ENCODE peak calls at places on chromosome 12, in four cellular contexts. X is NB4, L is A549, F is Panc1. M is an unnamed sample.

GRCh38 chr12:2739832-2740641 is 54.7 kb upstream of the FKBP4 start:
- DNase-seq in X (no peak), L (peak), F (no peak), M (no peak)

GRCh38 chr12:87756111-87756510 is 273.1 kb downstream of the C12orf50 start:
- DNase-seq in X (peak), L (peak), F (no peak), M (no peak)

GRCh38 chr12:29054790-29055663 is 94.1 kb upstream of the FAR2 start:
- DNase-seq in X (no peak), L (no peak), F (no peak), M (no peak)

GRCh38 chr12:30978639-30979038 is 52.1 kb downstream of the TSPAN11 start:
- DNase-seq in X (no peak), L (no peak), F (no peak), M (no peak)

GRCh38 chr12:70721958-70722357 is 84.7 kb upstream of the PTPRB start:
- DNase-seq in X (no peak), L (no peak), F (no peak), M (no peak)

GRCh38 chr12:33180921-33181320 is 258.7 kb downstream of the SYT10 start:
- DNase-seq in X (no peak), L (no peak), F (no peak), M (no peak)

GRCh38 chr12:109760031-109760929 is 46.7 kb downstream of the FAM222A start:
- DNase-seq in X (no peak), L (no peak), F (no peak), M (no peak)

GRCh38 chr12:49750027-49750977 is 8.9 kb downstream of the TMBIM6 start:
- DNase-seq in X (peak), L (peak), F (no peak), M (peak)

GRCh38 chr12:19964549-19964948 is 403.8 kb upstream of the PDE3A start:
- DNase-seq in X (no peak), L (no peak), F (no peak), M (no peak)

GRCh38 chr12:104730761-104731160 is 227.3 kb downstream of the SLC41A2 start:
- DNase-seq in X (no peak), L (no peak), F (no peak), M (no peak)

GRCh38 chr12:70598467-70599194 is 38.6 kb downstream of the PTPRB start:
- DNase-seq in X (no peak), L (no peak), F (no peak), M (no peak)

GRCh38 chr12:100359822-100360221 is 2.9 kb downstream of the SLC17A8 start:
- DNase-seq in X (no peak), L (peak), F (no peak), M (no peak)

GRCh38 chr12:31853977-31854376 is 105.2 kb upstream of the RESF1 start:
- DNase-seq in X (peak), L (no peak), F (no peak), M (no peak)

GRCh38 chr12:63826002-63826585 is 18.4 kb upstream of the SRGAP1 start:
- DNase-seq in X (peak), L (peak), F (no peak), M (peak)

GRCh38 chr12:65121049-65121955 is at the start of gene WIF1:
- DNase-seq in X (no peak), L (peak), F (no peak), M (peak)

GRCh38 chr12:98741615-98742265 is 96.7 kb downstream of the APAF1 start:
- DNase-seq in X (no peak), L (no peak), F (no peak), M (no peak)

GRCh38 chr12:53973093-53974042 is at the start of gene HOXC11:
- DNase-seq in X (peak), L (peak), F (no peak), M (no peak)

GRCh38 chr12:3213171-3213570 is 136.0 kb downstream of the TSPAN9 start:
- DNase-seq in X (no peak), L (no peak), F (no peak), M (no peak)

GRCh38 chr12:6606331-6607131 is 648 bp downstream of the CHD4 start:
- DNase-seq in X (peak), L (peak), F (no peak), M (peak)

GRCh38 chr12:2185751-2186341 is 133.1 kb downstream of the CACNA1C start:
- DNase-seq in X (no peak), L (no peak), F (no peak), M (no peak)

GRCh38 chr12:14769462-14769836 is 33.8 kb downstream of the WBP11 start:
- DNase-seq in X (no peak), L (peak), F (no peak), M (no peak)

GRCh38 chr12:48110691-48111315 is 4.9 kb upstream of the SENP1 start:
- DNase-seq in X (no peak), L (no peak), F (no peak), M (no peak)

GRCh38 chr12:55706840-55707671 is 648 bp downstream of the ITGA7 start:
- DNase-seq in X (peak), L (no peak), F (no peak), M (no peak)

GRCh38 chr12:4202482-4202881 is 71.1 kb upstream of the CCND2 start:
- DNase-seq in X (peak), L (no peak), F (no peak), M (no peak)

GRCh38 chr12:120402217-120402616 is 33.3 kb upstream of the MSI1 start:
- DNase-seq in X (no peak), L (no peak), F (no peak), M (no peak)

GRCh38 chr12:9869307-9870161 is at the start of gene CLEC2B:
- DNase-seq in X (peak), L (peak), F (no peak), M (peak)

GRCh38 chr12:1815814-1816729 is 4.3 kb upstream of the LRTM2 start:
- DNase-seq in X (peak), L (no peak), F (no peak), M (no peak)

GRCh38 chr12:120416490-120417216 is 21.3 kb upstream of the COX6A1 start:
- DNase-seq in X (no peak), L (no peak), F (no peak), M (no peak)

GRCh38 chr12:118274066-118274465 is 98.6 kb downstream of the TAOK3 start:
- DNase-seq in X (no peak), L (no peak), F (no peak), M (peak)

GRCh38 chr12:29552994-29553748 is 55.7 kb upstream of the OVCH1 start:
- DNase-seq in X (no peak), L (no peak), F (no peak), M (no peak)

GRCh38 chr12:114703060-114703493 is 19.1 kb upstream of the TBX3 start:
- DNase-seq in X (no peak), L (no peak), F (no peak), M (no peak)

GRCh38 chr12:85519163-85519562 is 239.1 kb downstream of the ALX1 start:
- DNase-seq in X (no peak), L (no peak), F (no peak), M (no peak)

GRCh38 chr12:16482726-16483125 is 123.2 kb downstream of the LMO3 start:
- DNase-seq in X (no peak), L (no peak), F (no peak), M (no peak)

GRCh38 chr12:47717046-47717442 is 8.2 kb downstream of the ENDOU start:
- DNase-seq in X (no peak), L (no peak), F (no peak), M (no peak)

GRCh38 chr12:124909831-124910560 is 4.5 kb downstream of the UBC start:
- DNase-seq in X (peak), L (peak), F (no peak), M (peak)

GRCh38 chr12:102462386-102462785 is 18.0 kb downstream of the IGF1 start:
- DNase-seq in X (no peak), L (no peak), F (no peak), M (no peak)
- H3K4me3 ChIP-seq in X (no peak), L (no peak), F (no peak), M (no peak)

DNA sequence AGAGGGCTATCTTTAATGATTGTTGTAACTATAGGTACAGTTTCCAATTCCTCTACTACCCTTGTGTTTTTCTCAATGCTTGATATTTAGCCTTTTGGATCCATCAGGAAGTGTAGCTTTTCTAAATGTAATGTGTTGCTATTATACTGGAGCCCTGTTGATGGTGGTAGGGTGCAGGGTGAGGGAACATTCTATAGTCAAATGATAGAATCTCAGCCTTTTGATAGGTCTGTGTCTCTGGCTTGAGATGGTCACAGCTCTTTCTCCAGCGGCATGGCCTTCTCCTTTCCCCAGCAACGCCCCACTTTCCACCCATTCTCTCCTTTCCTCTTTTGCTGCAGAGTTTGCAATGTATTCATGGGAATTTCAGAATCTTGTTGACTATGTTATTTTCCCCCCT is 398.6 kb downstream of the RERGL start:
- DNase-seq in X (no peak), L (no peak), F (no peak), M (no peak)
- TF ChIP-seq CTCF in X (no peak), L (no peak), F (no peak), M (no peak)

GRCh38 chr12:94435511-94435927 is 24.1 kb downstream of the CEP83 start:
- DNase-seq in X (peak), L (no peak), F (no peak), M (no peak)
- H3K4me3 ChIP-seq in X (no peak), L (no peak), F (no peak), M (no peak)

GRCh38 chr12:18807714-18808113 is 69.8 kb downstream of the CAPZA3 start:
- DNase-seq in X (no peak), L (no peak), F (no peak), M (no peak)

GRCh38 chr12:18808221-18808620 is 70.3 kb downstream of the CAPZA3 start:
- DNase-seq in X (no peak), L (no peak), F (no peak), M (no peak)

GRCh38 chr12:18810537-18811253 is 72.8 kb downstream of the CAPZA3 start:
- DNase-seq in X (no peak), L (no peak), F (no peak), M (no peak)

GRCh38 chr12:18811268-18811667 is 73.3 kb downstream of the CAPZA3 start:
- DNase-seq in X (peak), L (no peak), F (no peak), M (no peak)

GRCh38 chr12:18805516-18806248 is 67.8 kb downstream of the CAPZA3 start:
- DNase-seq in X (no peak), L (no peak), F (no peak), M (no peak)
- TF ChIP-seq CTCF in X (peak), L (no peak), F (no peak), M (no peak)

DNA sequence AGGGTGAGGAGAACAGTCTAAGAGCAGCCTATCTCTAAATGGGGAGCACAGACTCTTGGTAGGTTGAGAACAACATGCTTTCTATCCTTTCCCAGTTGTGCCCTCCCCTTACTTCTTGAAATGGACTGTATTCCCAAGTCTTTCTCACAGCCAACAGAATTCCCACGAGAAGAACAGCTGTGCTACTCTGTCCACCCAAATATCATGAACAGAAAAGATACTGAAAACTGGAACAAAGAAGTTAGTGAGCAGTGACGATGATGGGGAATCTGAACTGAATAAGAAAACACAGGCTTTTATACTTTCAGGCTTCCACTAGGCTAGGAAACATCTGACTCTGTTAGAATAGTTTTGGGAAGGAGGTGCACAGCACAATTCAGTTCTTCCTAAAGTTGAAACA is 3.4 kb downstream of the NACA start:
- DNase-seq in X (no peak), L (no peak), F (no peak), M (no peak)
- H3K4me3 ChIP-seq in X (peak), L (peak), F (peak), M (peak)

GRCh38 chr12:92890601-92891106 is 38.4 kb downstream of the EEA1 start:
- DNase-seq in X (no peak), L (no peak), F (no peak), M (no peak)
- TF ChIP-seq CTCF in X (no peak), L (no peak), F (no peak), M (no peak)

GRCh38 chr12:116152268-116152667 is 125.2 kb downstream of the MED13L start:
- DNase-seq in X (no peak), L (peak), F (no peak), M (peak)
- H3K4me3 ChIP-seq in X (no peak), L (no peak), F (no peak), M (no peak)

DNA sequence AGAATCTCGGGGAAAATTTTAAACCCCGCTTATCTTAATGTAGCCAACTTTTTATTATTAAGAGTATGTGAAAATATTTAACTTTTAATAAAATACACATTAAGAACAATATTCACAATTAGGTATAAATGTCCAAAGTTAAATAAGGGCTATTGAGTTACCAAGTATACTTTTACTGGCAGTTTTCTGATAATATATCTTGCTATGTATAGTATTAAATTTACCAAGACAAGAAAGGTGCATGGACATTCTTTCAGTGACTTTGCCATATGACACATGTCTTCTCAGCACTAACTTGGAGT is 115.4 kb downstream of the MON2 start:
- DNase-seq in X (no peak), L (no peak), F (no peak), M (no peak)
- TF ChIP-seq CTCF in X (no peak), L (peak), F (peak), M (no peak)

GRCh38 chr12:81758421-81759214 is 532 bp downstream of the PPFIA2 start:
- DNase-seq in X (no peak), L (peak), F (no peak), M (no peak)
- H3K4me3 ChIP-seq in X (no peak), L (peak), F (peak), M (no peak)

GRCh38 chr12:52542785-52543318 is 10.1 kb downstream of the KRT71 start:
- DNase-seq in X (no peak), L (no peak), F (no peak), M (no peak)

GRCh38 chr12:52542157-52542556 is 10.8 kb downstream of the KRT71 start:
- DNase-seq in X (no peak), L (peak), F (no peak), M (no peak)

GRCh38 chr12:52541709-52542108 is 11.2 kb downstream of the KRT71 start:
- DNase-seq in X (no peak), L (no peak), F (no peak), M (no peak)

GRCh38 chr12:52543985-52544888 is 8.7 kb downstream of the KRT71 start:
- DNase-seq in X (no peak), L (peak), F (no peak), M (no peak)

DNA sequence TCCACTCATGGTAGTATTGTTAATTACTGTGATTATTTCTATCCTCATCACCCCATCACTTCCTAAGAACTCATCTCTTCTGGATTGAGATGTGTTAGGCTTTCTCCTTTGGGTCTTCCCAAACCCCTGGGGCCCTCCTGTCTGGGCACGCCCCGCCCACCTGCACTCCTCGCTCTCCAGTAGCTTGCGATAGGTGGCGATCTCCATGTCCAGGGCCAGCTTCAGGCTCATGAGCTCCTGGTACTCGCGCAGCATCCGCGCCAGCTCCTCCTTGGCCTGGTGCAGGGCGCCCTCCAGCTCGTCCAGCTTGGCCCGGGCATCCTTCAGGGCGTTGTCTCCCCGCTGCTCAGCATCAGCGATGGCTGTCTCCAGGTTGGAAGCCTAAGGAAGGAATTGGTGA is 6.8 kb downstream of the KRT71 start:
- DNase-seq in X (no peak), L (no peak), F (no peak), M (no peak)
- TF ChIP-seq CTCF in X (no peak), L (no peak), F (no peak), M (no peak)